ENCODE peak calls at places on chromosomes 12 and 14, in ten cellular contexts. L is stimulated activated CD4-positive, alpha-beta T cell treated with anti-CD3 and anti-CD28 coated beads, TNF-alpha, amount 100 ng/mL, for 4 hours; M is WERI-Rb-1; Y is LHCN-M2; H is psoas muscle; F is K562; Z is HuH-7.5; W is IMR-90; D is activated T-cell treated with anti-CD3 and anti-CD28 coated beads for 1 hour; K is mesothelial cell of epicardium. U is an unnamed sample.

GRCh38 chr14:55180006-55180405 is 11.4 kb downstream of the DLGAP5 start:
- DNase-seq in L (no peak), M (no peak), Y (no peak), H (no peak), F (no peak), Z (no peak), W (no peak), D (no peak), K (no peak), U (no peak)

GRCh38 chr14:50040905-50041465 is 75.4 kb downstream of the VCPKMT start:
- DNase-seq in L (no peak), M (no peak), Y (no peak), H (no peak), F (no peak), Z (no peak), W (no peak), D (no peak), K (no peak), U (no peak)

GRCh38 chr12:2999265-2999841 is 40.2 kb downstream of the TEAD4 start:
- DNase-seq in L (no peak), M (peak), Y (no peak), H (peak), F (peak), Z (no peak), W (no peak), D (no peak), K (no peak), U (no peak)

GRCh38 chr12:90343966-90344365 is 611.0 kb downstream of the CCER1 start:
- DNase-seq in L (no peak), M (no peak), Y (no peak), H (no peak), F (no peak), Z (no peak), W (no peak), D (no peak), K (no peak), U (no peak)

GRCh38 chr14:93788557-93789365 is 476 bp upstream of the PRIMA1 start:
- DNase-seq in L (no peak), M (peak), Y (no peak), H (no peak), F (no peak), Z (peak), W (no peak), D (no peak), K (peak), U (no peak)

GRCh38 chr14:59126714-59127436 is 61.6 kb upstream of the DAAM1 start:
- DNase-seq in L (no peak), M (no peak), Y (peak), H (no peak), F (peak), Z (peak), W (peak), D (no peak), K (no peak), U (peak)

GRCh38 chr14:104246401-104247335 is 108.3 kb downstream of the KIF26A start:
- DNase-seq in L (no peak), M (no peak), Y (no peak), H (no peak), F (no peak), Z (no peak), W (no peak), D (no peak), K (no peak), U (no peak)

GRCh38 chr14:105419305-105420091 is at the start of gene MTA1:
- DNase-seq in L (no peak), M (no peak), Y (no peak), H (peak), F (peak), Z (peak), W (peak), D (peak), K (no peak), U (no peak)

GRCh38 chr12:108371801-108372344 is 32.8 kb upstream of the CMKLR1 start:
- DNase-seq in L (no peak), M (no peak), Y (peak), H (no peak), F (no peak), Z (no peak), W (peak), D (no peak), K (no peak), U (no peak)

GRCh38 chr12:2306012-2306411 is 253.2 kb downstream of the CACNA1C start:
- DNase-seq in L (no peak), M (peak), Y (no peak), H (no peak), F (no peak), Z (no peak), W (peak), D (no peak), K (no peak), U (no peak)

GRCh38 chr14:51439896-51440295 is 199.8 kb downstream of the TMX1 start:
- DNase-seq in L (no peak), M (no peak), Y (no peak), H (no peak), F (no peak), Z (no peak), W (no peak), D (no peak), K (no peak), U (no peak)

GRCh38 chr12:10140001-10140400 is 10.0 kb upstream of the CLEC7A start:
- DNase-seq in L (peak), M (peak), Y (peak), H (no peak), F (no peak), Z (no peak), W (peak), D (peak), K (peak), U (peak)

GRCh38 chr14:99517643-99518381 is 36.6 kb downstream of the CCNK start:
- DNase-seq in L (no peak), M (no peak), Y (no peak), H (peak), F (no peak), Z (no peak), W (no peak), D (no peak), K (no peak), U (no peak)

GRCh38 chr14:45089813-45090212 is 5.9 kb downstream of the PRPF39 start:
- DNase-seq in L (no peak), M (no peak), Y (peak), H (no peak), F (no peak), Z (no peak), W (peak), D (no peak), K (no peak), U (no peak)

U was measured in KG1.